ENCODE peak calls at places on chromosomes 3 and 15, in five cellular contexts. S is lung, R is heart right ventricle, F is psoas muscle, M is heart left ventricle. W is an unnamed sample. For H3K4me1, the result is how much of the 10 kb centered on the place peaks cover.

GRCh38 chr3:163983948-163984347 is 1094.3 kb downstream of the SI start:
- DNase-seq in M (no peak), R (no peak), S (no peak), F (no peak), W (no peak)

GRCh38 chr3:12194669-12195161 is 36.0 kb upstream of the TIMP4 start:
- DNase-seq in F (no peak), R (no peak), S (no peak), M (no peak), W (no peak)

GRCh38 chr3:145776782-145777408 is 384.1 kb downstream of the PLOD2 start:
- DNase-seq in F (no peak), S (no peak), M (no peak), R (no peak), W (no peak)

GRCh38 chr3:100982710-100983109 is 10.5 kb downstream of the ABI3BP start:
- DNase-seq in M (peak), F (peak), S (peak), R (peak), W (no peak)

GRCh38 chr15:85380860-85381535 is 595 bp downstream of the AKAP13 start:
- DNase-seq in F (peak), M (peak), S (peak), R (peak), W (peak)

GRCh38 chr3:128681277-128681829 is 30.7 kb upstream of the RPN1 start:
- DNase-seq in S (no peak), M (no peak), F (no peak), R (no peak), W (no peak)

GRCh38 chr15:76905855-76906254 is 715 bp upstream of the SCAPER start:
- DNase-seq in M (no peak), F (no peak), R (no peak), S (no peak), W (no peak)

GRCh38 chr3:52498134-52499054 is 3.3 kb downstream of the STAB1 start:
- DNase-seq in M (peak), F (peak), R (peak), S (peak), W (no peak)

GRCh38 chr3:187919018-187919417 is 173.8 kb upstream of the BCL6 start:
- DNase-seq in F (no peak), S (no peak), R (no peak), M (no peak), W (no peak)

GRCh38 chr3:192408007-192408655 is 319.2 kb downstream of the FGF12 start:
- DNase-seq in R (peak), F (peak), S (no peak), M (peak), W (peak)

GRCh38 chr3:132135628-132136333 is 101.0 kb upstream of the CPNE4 start:
- DNase-seq in R (no peak), F (no peak), S (no peak), M (no peak), W (no peak)
- H3K4me1 ChIP-seq in R (under half), F (under half), S (under half), M (under half), W (under half)

GRCh38 chr15:41494922-41495735 is 1.5 kb downstream of the ITPKA start:
- DNase-seq in R (no peak), S (no peak), M (peak), F (no peak), W (no peak)

GRCh38 chr15:41493902-41494189 is 172 bp downstream of the ITPKA start:
- DNase-seq in M (no peak), F (no peak), R (no peak), S (no peak), W (no peak)

GRCh38 chr15:41495736-41496599 is 2.3 kb downstream of the ITPKA start:
- DNase-seq in R (peak), F (no peak), M (peak), S (no peak), W (peak)

GRCh38 chr15:41493205-41493901 is at the start of gene ITPKA:
- DNase-seq in M (peak), S (peak), R (peak), F (peak), W (peak)

DNA sequence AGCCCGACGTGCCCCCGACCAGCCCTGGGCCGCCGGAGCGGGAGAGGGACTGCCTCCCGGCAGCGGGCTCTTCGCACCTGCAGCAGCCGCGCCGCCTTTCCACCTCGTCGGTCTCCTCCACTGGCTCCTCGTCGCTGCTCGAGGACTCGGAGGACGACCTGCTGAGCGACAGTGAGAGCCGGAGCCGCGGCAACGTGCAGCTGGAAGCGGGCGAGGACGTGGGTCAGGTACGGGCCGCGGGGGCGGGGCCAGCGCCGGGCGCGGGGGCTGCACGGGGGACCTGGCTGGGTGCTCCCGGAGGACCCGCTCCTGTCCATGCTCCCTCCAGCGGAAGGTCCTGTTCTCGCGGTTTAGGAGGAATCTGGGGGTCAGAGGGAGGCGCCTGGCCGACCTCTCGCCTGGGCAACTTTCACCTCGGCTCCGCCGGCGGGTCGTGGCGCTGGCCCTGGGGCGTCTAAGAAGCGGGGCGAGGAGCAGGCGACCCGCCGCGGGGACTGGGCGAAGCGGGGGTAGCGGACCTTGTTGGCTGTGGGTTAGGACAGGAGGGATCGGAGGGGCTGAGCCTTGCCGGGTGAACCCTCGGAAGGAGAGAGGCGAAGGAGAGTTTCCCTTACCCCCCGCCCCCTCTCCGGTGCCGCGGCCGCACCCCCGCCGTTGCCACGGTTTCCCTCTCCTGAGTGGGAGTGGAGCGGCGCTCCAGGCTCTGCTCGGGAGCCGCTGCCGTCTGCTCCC is 682 bp downstream of the ITPKA start:
- DNase-seq in R (no peak), M (peak), S (no peak), F (peak), W (peak)
- TF ChIP-seq CTCF in R (no peak), M (no peak), S (no peak), F (no peak), W (no peak)

DNA sequence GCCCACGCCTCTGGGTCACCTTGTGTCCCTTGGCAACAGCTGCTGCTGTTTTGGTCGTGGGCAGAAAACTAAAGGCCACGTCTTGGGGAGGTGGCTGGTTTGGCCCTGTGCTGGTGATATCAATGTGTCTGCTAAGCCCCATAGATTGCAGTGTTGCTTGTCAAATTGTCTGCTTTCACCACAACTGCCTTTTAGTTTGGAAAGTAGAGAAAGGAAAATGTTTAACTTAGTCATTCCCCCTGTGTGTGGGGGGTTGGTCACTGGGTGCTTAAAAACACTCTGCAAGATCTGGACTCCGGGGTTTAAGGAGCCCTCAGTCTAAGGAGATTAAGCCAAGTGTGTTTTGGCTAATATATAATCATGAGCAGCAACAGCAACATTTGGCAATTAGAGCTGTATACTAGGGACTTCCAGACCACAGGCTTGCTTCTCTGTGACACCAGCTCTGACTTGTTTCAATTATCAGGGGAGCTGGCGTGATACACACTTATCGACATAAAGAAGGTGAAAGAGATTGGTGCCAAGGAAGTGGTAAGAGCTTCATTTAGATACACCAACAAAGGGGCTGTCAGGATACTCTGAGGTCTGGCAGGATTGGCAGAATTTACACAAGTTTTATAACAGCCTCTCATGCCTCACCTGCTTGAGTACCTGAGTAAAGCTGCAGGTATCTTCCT is 3.5 kb downstream of the SMAD3 start:
- DNase-seq in M (no peak), F (no peak), S (no peak), R (no peak), W (no peak)
- H3K27ac ChIP-seq in M (peak), F (peak), S (peak), R (peak), W (no peak)

DNA sequence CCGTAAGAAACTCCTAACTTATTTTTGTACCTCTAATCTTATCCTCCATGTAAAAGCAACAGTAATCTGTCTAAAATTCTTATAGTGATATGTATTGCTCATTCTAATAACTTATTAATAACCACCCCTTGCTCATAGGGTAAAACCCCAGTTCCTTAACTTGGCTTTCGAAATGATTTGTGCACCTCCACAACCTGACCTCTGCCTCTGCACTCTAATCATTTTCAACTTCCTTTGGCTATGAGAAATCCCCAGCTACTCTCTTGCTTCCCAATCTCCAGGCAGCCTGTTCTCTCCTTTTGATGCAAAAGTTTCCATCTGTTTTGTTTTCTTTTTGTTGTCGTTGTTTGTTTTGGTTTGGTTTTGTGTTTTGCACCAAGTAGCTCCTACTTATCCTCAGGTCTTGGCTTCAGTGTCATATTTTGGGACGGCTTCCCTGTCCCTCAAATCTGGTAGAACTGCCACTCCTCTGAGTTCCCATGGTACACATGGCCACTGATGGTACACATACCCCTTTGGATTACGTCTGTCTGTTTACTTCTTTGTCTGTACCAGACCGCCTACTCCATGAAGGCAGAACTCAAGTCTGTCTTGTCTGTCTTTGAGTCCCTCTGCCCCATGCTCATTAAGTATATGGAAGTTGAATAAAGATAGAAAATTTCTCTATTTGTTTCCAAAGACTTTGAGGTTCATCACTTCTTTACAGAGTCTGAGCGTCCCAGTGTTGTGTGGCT is 105.6 kb upstream of the TGFBR2 start:
- DNase-seq in S (no peak), M (no peak), F (no peak), R (no peak), W (no peak)
- H3K4me1 ChIP-seq in S (under half), M (under half), F (under half), R (under half), W (under half)

GRCh38 chr15:33963831-33964664 is 4.2 kb upstream of the CHRM5 start:
- DNase-seq in M (no peak), R (no peak), S (no peak), F (no peak), W (no peak)
- TF ChIP-seq CTCF in M (peak), R (peak), S (peak), F (peak), W (peak)

GRCh38 chr3:159855599-159856495 is 132.8 kb upstream of the IL12A start:
- DNase-seq in F (no peak), R (no peak), M (no peak), S (no peak), W (no peak)
- H3K27ac ChIP-seq in F (peak), R (peak), M (peak), S (peak), W (no peak)

GRCh38 chr3:20052851-20053250 is 12.6 kb downstream of the KAT2B start:
- DNase-seq in F (no peak), S (no peak), M (no peak), R (no peak), W (no peak)
- H3K4me1 ChIP-seq in F (under half), S (under half), M (under half), R (under half), W (under half)

DNA sequence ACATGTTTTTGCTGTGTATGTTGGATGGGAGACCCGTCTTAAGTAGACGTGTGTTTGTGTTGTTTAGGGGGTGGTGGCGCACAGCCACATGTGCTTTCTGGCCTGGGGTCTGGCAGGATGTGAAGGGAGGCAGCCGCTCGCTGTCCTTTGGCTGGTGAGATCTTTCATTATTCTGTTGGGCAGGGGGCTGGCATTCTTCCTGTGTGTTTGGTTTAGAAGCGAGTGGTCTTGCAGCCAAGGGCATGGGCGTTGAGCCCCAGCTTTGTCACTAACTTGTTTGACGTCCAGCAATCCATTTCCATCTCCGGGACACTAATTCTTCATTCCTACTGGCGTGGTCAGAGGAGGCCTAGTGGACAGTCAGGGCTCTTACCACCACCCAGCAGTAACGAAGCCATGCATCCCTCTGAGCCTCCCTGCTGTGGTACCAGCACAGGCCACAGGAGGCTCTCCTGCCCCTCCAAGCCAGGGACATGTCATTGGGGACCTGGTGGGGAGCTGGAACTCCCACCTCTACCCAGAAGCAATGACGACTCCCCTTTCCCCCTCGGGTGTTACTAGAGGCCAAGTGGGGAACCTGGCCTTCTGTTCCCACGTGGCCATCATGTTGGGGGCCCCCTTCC is 10.7 kb downstream of the THSD4 start:
- DNase-seq in M (no peak), R (no peak), S (no peak), F (no peak), W (no peak)
- TF ChIP-seq CTCF in M (no peak), R (peak), S (no peak), F (peak), W (peak)

GRCh38 chr15:47383801-47384200 is 333.5 kb upstream of the SEMA6D start:
- DNase-seq in S (no peak), F (no peak), R (no peak), M (no peak), W (no peak)
- H3K27ac ChIP-seq in S (no peak), F (no peak), R (no peak), M (no peak), W (no peak)